ENCODE peak calls at places on chromosomes 11 and 22, in six cellular contexts. One of them, this sample, is unnamed. For H3K4me1, the result is how much of the 10 kb centered on the place peaks cover.

GRCh38 chr11:15704064-15704463 is 589.3 kb downstream of the INSC start:
- DNase-seq in body of pancreas: peak
- DNase-seq in tibial nerve: no peak
- DNase-seq in IMR-90: no peak
- DNase-seq in A549: no peak
- DNase-seq in uterus: no peak
- DNase-seq in this sample: no peak

GRCh38 chr11:127126956-127127355 is 126.4 kb upstream of the KIRREL3 start:
- DNase-seq in tibial nerve: no peak
- DNase-seq in A549: no peak
- DNase-seq in uterus: no peak
- DNase-seq in body of pancreas: no peak
- DNase-seq in IMR-90: no peak
- DNase-seq in this sample: no peak

GRCh38 chr11:16271258-16271657 is 85.1 kb downstream of the SOX6 start:
- DNase-seq in uterus: no peak
- DNase-seq in body of pancreas: no peak
- DNase-seq in IMR-90: no peak
- DNase-seq in tibial nerve: no peak
- DNase-seq in A549: no peak
- DNase-seq in this sample: no peak

GRCh38 chr11:16987205-16987568 is 27.0 kb downstream of the PLEKHA7 start:
- DNase-seq in tibial nerve: no peak
- DNase-seq in uterus: no peak
- DNase-seq in A549: no peak
- DNase-seq in body of pancreas: peak
- DNase-seq in IMR-90: no peak
- DNase-seq in this sample: no peak

GRCh38 chr11:132106336-132106982 is 736.0 kb downstream of the NTM start:
- DNase-seq in uterus: no peak
- DNase-seq in IMR-90: peak
- DNase-seq in body of pancreas: peak
- DNase-seq in A549: no peak
- DNase-seq in tibial nerve: no peak
- DNase-seq in this sample: no peak

GRCh38 chr11:37712246-37712645 is 1114.2 kb upstream of the RAG2 start:
- DNase-seq in tibial nerve: no peak
- DNase-seq in body of pancreas: no peak
- DNase-seq in IMR-90: peak
- DNase-seq in A549: no peak
- DNase-seq in uterus: no peak
- DNase-seq in this sample: no peak

GRCh38 chr11:112614605-112615004 is 346.6 kb upstream of the NCAM1 start:
- DNase-seq in uterus: no peak
- DNase-seq in IMR-90: no peak
- DNase-seq in tibial nerve: no peak
- DNase-seq in A549: no peak
- DNase-seq in body of pancreas: no peak
- DNase-seq in this sample: no peak

GRCh38 chr22:42202669-42203068 is 67.8 kb downstream of the TCF20 start:
- DNase-seq in body of pancreas: no peak
- DNase-seq in IMR-90: peak
- DNase-seq in A549: no peak
- DNase-seq in tibial nerve: no peak
- DNase-seq in uterus: no peak
- DNase-seq in this sample: no peak

GRCh38 chr22:30294066-30294465 is 4.8 kb upstream of the CASTOR1 start:
- DNase-seq in A549: no peak
- DNase-seq in IMR-90: no peak
- DNase-seq in tibial nerve: no peak
- DNase-seq in uterus: no peak
- DNase-seq in body of pancreas: no peak
- DNase-seq in this sample: no peak

GRCh38 chr11:72831521-72832300 is 17.5 kb downstream of the ATG16L2 start:
- DNase-seq in body of pancreas: peak
- DNase-seq in uterus: peak
- DNase-seq in A549: peak
- DNase-seq in tibial nerve: peak
- DNase-seq in IMR-90: peak
- DNase-seq in this sample: no peak

DNA sequence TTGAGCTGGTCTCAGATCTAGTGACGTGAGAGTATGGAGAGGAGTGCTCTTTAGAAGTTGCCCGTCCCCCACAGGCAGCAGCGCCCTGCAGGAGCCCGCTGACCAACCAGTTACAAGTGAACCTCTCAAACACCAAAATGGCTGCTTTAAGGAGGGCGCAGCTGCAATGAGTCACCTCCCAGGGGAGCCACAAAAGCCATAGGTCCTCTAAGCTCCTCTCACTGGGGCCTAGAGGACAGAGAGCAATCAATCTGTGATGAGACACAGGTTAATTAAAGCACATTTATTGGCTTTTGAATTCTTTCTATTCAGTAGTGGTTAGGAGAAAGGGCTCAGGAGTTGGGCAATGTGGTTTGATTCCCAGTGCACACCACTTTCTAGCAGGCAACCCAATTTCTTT is 15.5 kb upstream of the RAPSN start:
- DNase-seq in A549: no peak
- DNase-seq in uterus: no peak
- DNase-seq in body of pancreas: no peak
- DNase-seq in IMR-90: peak
- DNase-seq in tibial nerve: no peak
- DNase-seq in this sample: no peak
- H3K4me3 ChIP-seq in A549: no peak
- H3K4me3 ChIP-seq in uterus: no peak
- H3K4me3 ChIP-seq in body of pancreas: no peak
- H3K4me3 ChIP-seq in IMR-90: no peak
- H3K4me3 ChIP-seq in tibial nerve: no peak
- H3K4me3 ChIP-seq in this sample: no peak

GRCh38 chr11:841981-842369 is 354 bp downstream of the POLR2L start:
- DNase-seq in uterus: no peak
- DNase-seq in IMR-90: no peak
- DNase-seq in body of pancreas: no peak
- DNase-seq in A549: no peak
- DNase-seq in tibial nerve: no peak
- DNase-seq in this sample: no peak
- H3K4me1 ChIP-seq in uterus: under half
- H3K4me1 ChIP-seq in IMR-90: under half
- H3K4me1 ChIP-seq in body of pancreas: half or more
- H3K4me1 ChIP-seq in A549: half or more
- H3K4me1 ChIP-seq in tibial nerve: under half
- H3K4me1 ChIP-seq in this sample: half or more

GRCh38 chr11:911031-911889 is 650 bp upstream of the CHID1 start:
- DNase-seq in body of pancreas: peak
- DNase-seq in IMR-90: peak
- DNase-seq in uterus: peak
- DNase-seq in A549: no peak
- DNase-seq in tibial nerve: no peak
- DNase-seq in this sample: no peak

GRCh38 chr11:911890-912219 is 1.2 kb upstream of the CHID1 start:
- DNase-seq in A549: no peak
- DNase-seq in IMR-90: no peak
- DNase-seq in body of pancreas: no peak
- DNase-seq in tibial nerve: no peak
- DNase-seq in uterus: no peak
- DNase-seq in this sample: no peak

GRCh38 chr11:910044-910588 is 494 bp downstream of the CHID1 start:
- DNase-seq in body of pancreas: peak
- DNase-seq in tibial nerve: no peak
- DNase-seq in uterus: no peak
- DNase-seq in IMR-90: no peak
- DNase-seq in A549: no peak
- DNase-seq in this sample: no peak

GRCh38 chr11:909406-909805 is 1.2 kb downstream of the CHID1 start:
- DNase-seq in tibial nerve: no peak
- DNase-seq in uterus: no peak
- DNase-seq in body of pancreas: no peak
- DNase-seq in IMR-90: no peak
- DNase-seq in A549: no peak
- DNase-seq in this sample: no peak

GRCh38 chr11:910589-911030 is at the start of gene CHID1:
- DNase-seq in body of pancreas: peak
- DNase-seq in IMR-90: peak
- DNase-seq in uterus: peak
- DNase-seq in A549: peak
- DNase-seq in tibial nerve: peak
- DNase-seq in this sample: no peak
- TF ChIP-seq POLR2A in body of pancreas: no peak
- TF ChIP-seq POLR2A in IMR-90: no peak
- TF ChIP-seq POLR2A in uterus: no peak
- TF ChIP-seq POLR2A in A549: peak
- TF ChIP-seq POLR2A in tibial nerve: no peak
- TF ChIP-seq POLR2A in this sample: peak

GRCh38 chr22:36204001-36204640 is 2.5 kb upstream of the APOL4 start:
- DNase-seq in IMR-90: no peak
- DNase-seq in uterus: no peak
- DNase-seq in body of pancreas: no peak
- DNase-seq in tibial nerve: no peak
- DNase-seq in A549: no peak
- DNase-seq in this sample: no peak
- H3K4me3 ChIP-seq in IMR-90: no peak
- H3K4me3 ChIP-seq in uterus: no peak
- H3K4me3 ChIP-seq in body of pancreas: no peak
- H3K4me3 ChIP-seq in tibial nerve: no peak
- H3K4me3 ChIP-seq in A549: no peak
- H3K4me3 ChIP-seq in this sample: peak

GRCh38 chr11:19345848-19346681 is 105.3 kb upstream of the E2F8 start:
- DNase-seq in A549: peak
- DNase-seq in uterus: no peak
- DNase-seq in tibial nerve: no peak
- DNase-seq in body of pancreas: no peak
- DNase-seq in IMR-90: no peak
- DNase-seq in this sample: no peak
- H3K4me1 ChIP-seq in A549: under half
- H3K4me1 ChIP-seq in uterus: under half
- H3K4me1 ChIP-seq in tibial nerve: under half
- H3K4me1 ChIP-seq in body of pancreas: under half
- H3K4me1 ChIP-seq in IMR-90: under half
- H3K4me1 ChIP-seq in this sample: under half

DNA sequence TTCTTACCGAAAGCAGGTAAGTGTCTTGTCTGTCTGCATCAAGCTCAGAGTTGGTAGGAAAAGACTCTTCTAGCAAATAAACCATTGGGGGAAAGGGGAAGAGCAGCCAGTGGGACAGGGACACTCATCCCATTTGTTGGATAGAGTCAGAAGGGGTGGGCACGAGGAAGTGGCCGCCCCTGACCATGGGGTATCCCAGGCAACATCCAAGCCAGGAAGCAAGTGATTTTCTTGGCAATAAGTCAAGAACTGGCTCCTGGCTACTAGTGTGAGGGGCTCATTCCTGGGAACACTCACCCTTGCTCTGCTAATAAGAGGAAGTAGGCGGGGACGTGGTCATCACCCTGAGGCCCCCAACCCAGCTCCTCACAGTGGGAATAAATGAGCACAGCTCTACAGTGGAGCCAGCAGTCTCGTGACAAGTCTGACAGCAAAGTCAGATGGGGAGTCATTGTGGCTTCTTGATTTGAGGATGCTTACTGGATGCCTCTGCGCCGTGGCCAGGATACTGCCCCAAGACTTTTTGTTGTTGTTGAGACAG is 6.7 kb downstream of the SLC25A18 start:
- DNase-seq in tibial nerve: no peak
- DNase-seq in body of pancreas: no peak
- DNase-seq in IMR-90: peak
- DNase-seq in A549: no peak
- DNase-seq in uterus: peak
- DNase-seq in this sample: no peak
- TF ChIP-seq POLR2A in tibial nerve: no peak
- TF ChIP-seq POLR2A in body of pancreas: no peak
- TF ChIP-seq POLR2A in IMR-90: no peak
- TF ChIP-seq POLR2A in A549: no peak
- TF ChIP-seq POLR2A in uterus: no peak
- TF ChIP-seq POLR2A in this sample: no peak

DNA sequence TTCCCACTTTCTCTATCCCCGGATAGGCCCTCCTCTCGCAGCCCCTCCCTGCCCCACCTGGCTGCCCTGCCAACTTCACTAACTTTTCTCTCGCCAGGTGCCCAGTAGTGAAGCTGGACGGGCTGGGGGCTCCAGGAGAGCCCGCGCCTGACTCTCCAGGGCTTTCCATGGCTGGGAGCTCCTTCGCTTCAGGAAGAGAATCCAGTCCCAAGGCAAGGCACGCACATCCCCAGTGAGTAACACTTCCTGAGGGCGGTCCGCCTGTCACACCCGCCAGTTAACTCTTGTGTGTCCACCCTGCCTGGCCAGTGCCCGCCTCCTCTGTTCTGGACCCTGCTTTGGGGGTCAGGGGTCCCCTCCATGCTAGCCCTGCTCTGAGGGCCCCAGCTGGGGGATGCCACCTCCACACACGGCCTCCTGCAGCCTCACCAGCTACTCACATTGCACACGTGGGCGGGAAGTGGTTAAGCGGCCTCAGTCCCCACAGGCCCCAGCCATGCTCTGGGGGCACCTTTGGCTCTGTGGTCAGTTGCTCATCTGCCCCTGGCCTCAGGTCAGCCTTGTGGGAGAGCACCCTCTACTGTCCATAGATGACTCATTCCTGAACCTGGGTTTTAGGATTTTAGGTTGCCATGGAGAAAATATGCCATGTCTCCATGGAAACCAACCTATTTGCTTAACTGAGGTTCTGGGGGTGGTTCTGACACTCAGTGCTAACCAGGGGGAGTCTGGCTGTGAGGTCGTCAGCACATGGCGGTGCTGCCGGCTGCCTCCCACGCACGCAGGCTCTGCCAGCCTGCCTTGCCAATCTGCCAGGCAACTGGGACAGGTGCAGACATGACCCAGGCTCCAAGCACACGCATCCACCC is at the start of gene RIN1:
- DNase-seq in body of pancreas: peak
- DNase-seq in uterus: peak
- DNase-seq in tibial nerve: no peak
- DNase-seq in IMR-90: peak
- DNase-seq in A549: peak
- DNase-seq in this sample: no peak
- H3K4me3 ChIP-seq in body of pancreas: peak
- H3K4me3 ChIP-seq in uterus: peak
- H3K4me3 ChIP-seq in tibial nerve: peak
- H3K4me3 ChIP-seq in IMR-90: peak
- H3K4me3 ChIP-seq in A549: peak
- H3K4me3 ChIP-seq in this sample: peak